ENCODE peak calls at places on chromosomes 7 and 10, in five cellular contexts. One of them, this sample, is unnamed.

GRCh38 chr10:24375510-24375909 is 166.6 kb downstream of the KIAA1217 start:
- DNase-seq in K562: no peak
- DNase-seq in A549: no peak
- DNase-seq in HepG2: no peak
- DNase-seq in GM12878: no peak
- DNase-seq in this sample: no peak

GRCh38 chr7:40516376-40516775 is 381.6 kb downstream of the SUGCT start:
- DNase-seq in K562: no peak
- DNase-seq in HepG2: no peak
- DNase-seq in GM12878: no peak
- DNase-seq in A549: no peak
- DNase-seq in this sample: no peak

GRCh38 chr7:44454348-44454747 is 36.1 kb downstream of the NUDCD3 start:
- DNase-seq in HepG2: no peak
- DNase-seq in K562: no peak
- DNase-seq in A549: no peak
- DNase-seq in GM12878: no peak
- DNase-seq in this sample: no peak

GRCh38 chr7:151381333-151382078 is 28.3 kb downstream of the WDR86 start:
- DNase-seq in K562: no peak
- DNase-seq in GM12878: no peak
- DNase-seq in HepG2: no peak
- DNase-seq in A549: no peak
- DNase-seq in this sample: peak; percentile 85

GRCh38 chr7:34337163-34337562 is 320.9 kb upstream of the NPSR1 start:
- DNase-seq in A549: no peak
- DNase-seq in K562: no peak
- DNase-seq in GM12878: no peak
- DNase-seq in HepG2: no peak
- DNase-seq in this sample: no peak

GRCh38 chr10:44958196-44958896 is 1.3 kb upstream of the RASSF4 start:
- DNase-seq in GM12878: no peak
- DNase-seq in HepG2: no peak
- DNase-seq in A549: no peak
- DNase-seq in K562: no peak
- DNase-seq in this sample: no peak

GRCh38 chr7:76077435-76077834 is 29.5 kb downstream of the MDH2 start:
- DNase-seq in GM12878: no peak
- DNase-seq in A549: no peak
- DNase-seq in HepG2: no peak
- DNase-seq in K562: no peak
- DNase-seq in this sample: no peak

GRCh38 chr10:110525349-110526260 is 27.9 kb downstream of the DUSP5 start:
- DNase-seq in GM12878: no peak
- DNase-seq in K562: no peak
- DNase-seq in HepG2: no peak
- DNase-seq in A549: peak; percentile 63
- DNase-seq in this sample: no peak

GRCh38 chr10:100568937-100569336 is 33.2 kb downstream of the HIF1AN start:
- DNase-seq in GM12878: no peak
- DNase-seq in K562: no peak
- DNase-seq in A549: no peak
- DNase-seq in HepG2: no peak
- DNase-seq in this sample: no peak

GRCh38 chr10:74837750-74838149 is 11.3 kb downstream of the KAT6B start:
- DNase-seq in GM12878: no peak
- DNase-seq in HepG2: no peak
- DNase-seq in K562: no peak
- DNase-seq in A549: no peak
- DNase-seq in this sample: no peak

GRCh38 chr10:62805139-62806092 is 896 bp downstream of the ADO start:
- DNase-seq in HepG2: peak; percentile 43
- DNase-seq in K562: peak; percentile 41
- DNase-seq in A549: peak; percentile 33
- DNase-seq in GM12878: no peak
- DNase-seq in this sample: peak; percentile 66

GRCh38 chr7:154744226-154744860 is 258.6 kb downstream of the PAXIP1 start:
- DNase-seq in K562: peak; percentile 94
- DNase-seq in A549: peak; percentile 21
- DNase-seq in HepG2: no peak
- DNase-seq in GM12878: no peak
- DNase-seq in this sample: peak; percentile 44

GRCh38 chr7:142554555-142555532 is 194.4 kb upstream of the PRSS1 start:
- DNase-seq in HepG2: no peak
- DNase-seq in K562: no peak
- DNase-seq in A549: no peak
- DNase-seq in GM12878: no peak
- DNase-seq in this sample: no peak

GRCh38 chr10:70283445-70284399 is at the start of gene NPFFR1:
- DNase-seq in K562: no peak
- DNase-seq in GM12878: no peak
- DNase-seq in HepG2: no peak
- DNase-seq in A549: no peak
- DNase-seq in this sample: peak; percentile 82

GRCh38 chr10:51363415-51363814 is 289.1 kb downstream of the PRKG1 start:
- DNase-seq in K562: no peak
- DNase-seq in HepG2: no peak
- DNase-seq in GM12878: no peak
- DNase-seq in A549: no peak
- DNase-seq in this sample: no peak

GRCh38 chr7:156722427-156722826 is 81.9 kb downstream of the RNF32 start:
- DNase-seq in HepG2: no peak
- DNase-seq in A549: no peak
- DNase-seq in K562: no peak
- DNase-seq in GM12878: no peak
- DNase-seq in this sample: no peak

GRCh38 chr10:108598320-108598695 is 1325.0 kb downstream of the XPNPEP1 start:
- DNase-seq in GM12878: no peak
- DNase-seq in A549: no peak
- DNase-seq in K562: no peak
- DNase-seq in HepG2: peak; percentile 28
- DNase-seq in this sample: peak; percentile 78

GRCh38 chr10:36671607-36672006 is 453.8 kb upstream of the ANKRD30A start:
- DNase-seq in HepG2: no peak
- DNase-seq in K562: no peak
- DNase-seq in A549: peak; percentile 44
- DNase-seq in GM12878: no peak
- DNase-seq in this sample: no peak

GRCh38 chr7:18494821-18495408 is 634 bp upstream of the HDAC9 start:
- DNase-seq in HepG2: no peak
- DNase-seq in K562: no peak
- DNase-seq in A549: no peak
- DNase-seq in GM12878: no peak
- DNase-seq in this sample: peak; percentile 15

GRCh38 chr7:32921896-32922295 is 30.3 kb upstream of the KBTBD2 start:
- DNase-seq in GM12878: no peak
- DNase-seq in HepG2: no peak
- DNase-seq in A549: no peak
- DNase-seq in K562: no peak
- DNase-seq in this sample: no peak

GRCh38 chr10:69214666-69215131 is 5.4 kb upstream of the HKDC1 start:
- DNase-seq in HepG2: no peak
- DNase-seq in K562: no peak
- DNase-seq in GM12878: no peak
- DNase-seq in A549: no peak
- DNase-seq in this sample: no peak

GRCh38 chr10:30581779-30582380 is 47.7 kb downstream of the LYZL2 start:
- DNase-seq in HepG2: peak; percentile 51
- DNase-seq in K562: peak; percentile 71
- DNase-seq in A549: peak; percentile 72
- DNase-seq in GM12878: no peak
- DNase-seq in this sample: peak; percentile 74

GRCh38 chr7:93719546-93719945 is 145.0 kb upstream of the CALCR start:
- DNase-seq in K562: no peak
- DNase-seq in HepG2: no peak
- DNase-seq in GM12878: no peak
- DNase-seq in A549: peak; percentile 11
- DNase-seq in this sample: no peak

GRCh38 chr7:44713141-44713540 is 35.5 kb upstream of the ZMIZ2 start:
- DNase-seq in GM12878: no peak
- DNase-seq in K562: peak; percentile 8
- DNase-seq in A549: no peak
- DNase-seq in HepG2: no peak
- DNase-seq in this sample: no peak

GRCh38 chr7:128136215-128136597 is 104.9 kb upstream of the LEP start:
- DNase-seq in HepG2: no peak
- DNase-seq in K562: no peak
- DNase-seq in A549: no peak
- DNase-seq in GM12878: no peak
- DNase-seq in this sample: peak; percentile 72

GRCh38 chr10:61283489-61284221 is 169.5 kb downstream of the TMEM26 start:
- DNase-seq in GM12878: no peak
- DNase-seq in A549: no peak
- DNase-seq in K562: no peak
- DNase-seq in HepG2: no peak
- DNase-seq in this sample: no peak

GRCh38 chr7:128201690-128202085 is 39.4 kb upstream of the LEP start:
- DNase-seq in GM12878: no peak
- DNase-seq in HepG2: no peak
- DNase-seq in A549: no peak
- DNase-seq in K562: no peak
- DNase-seq in this sample: no peak

GRCh38 chr7:33070277-33070676 is 7.7 kb upstream of the NT5C3A start:
- DNase-seq in GM12878: no peak
- DNase-seq in HepG2: no peak
- DNase-seq in K562: no peak
- DNase-seq in A549: no peak
- DNase-seq in this sample: no peak

GRCh38 chr10:28294809-28295208 is 8.1 kb downstream of the MPP7 start:
- DNase-seq in HepG2: no peak
- DNase-seq in K562: no peak
- DNase-seq in GM12878: no peak
- DNase-seq in A549: no peak
- DNase-seq in this sample: peak; percentile 15

GRCh38 chr10:113441871-113442270 is 111.0 kb upstream of the HABP2 start:
- DNase-seq in GM12878: no peak
- DNase-seq in A549: no peak
- DNase-seq in K562: no peak
- DNase-seq in HepG2: no peak
- DNase-seq in this sample: no peak

GRCh38 chr10:69703766-69704191 is 73.7 kb downstream of the FAM241B start:
- DNase-seq in K562: no peak
- DNase-seq in A549: peak; percentile 17
- DNase-seq in GM12878: no peak
- DNase-seq in HepG2: no peak
- DNase-seq in this sample: no peak

GRCh38 chr7:25926009-25926408 is 226.0 kb upstream of the NFE2L3 start:
- DNase-seq in K562: no peak
- DNase-seq in A549: no peak
- DNase-seq in GM12878: no peak
- DNase-seq in HepG2: peak; percentile 10
- DNase-seq in this sample: no peak

GRCh38 chr10:62545667-62546066 is 171.5 kb downstream of the ZNF365 start:
- DNase-seq in HepG2: no peak
- DNase-seq in A549: no peak
- DNase-seq in GM12878: no peak
- DNase-seq in K562: no peak
- DNase-seq in this sample: no peak

GRCh38 chr10:103641326-103641725 is 147.8 kb downstream of the NEURL1 start:
- DNase-seq in GM12878: no peak
- DNase-seq in HepG2: no peak
- DNase-seq in K562: no peak
- DNase-seq in A549: no peak
- DNase-seq in this sample: no peak

GRCh38 chr10:76922666-76923065 is 714.9 kb downstream of the KCNMA1 start:
- DNase-seq in GM12878: no peak
- DNase-seq in K562: no peak
- DNase-seq in HepG2: no peak
- DNase-seq in A549: no peak
- DNase-seq in this sample: no peak

GRCh38 chr10:753530-753929 is 64.1 kb upstream of the DIP2C start:
- DNase-seq in HepG2: no peak
- DNase-seq in K562: no peak
- DNase-seq in A549: no peak
- DNase-seq in GM12878: no peak
- DNase-seq in this sample: no peak

GRCh38 chr10:132303361-132304115 is 4.2 kb downstream of the STK32C start:
- DNase-seq in A549: no peak
- DNase-seq in HepG2: no peak
- DNase-seq in GM12878: no peak
- DNase-seq in K562: no peak
- DNase-seq in this sample: no peak

GRCh38 chr10:47454294-47455058 is 29.4 kb downstream of the ANXA8 start:
- DNase-seq in GM12878: no peak
- DNase-seq in A549: no peak
- DNase-seq in K562: no peak
- DNase-seq in HepG2: no peak
- DNase-seq in this sample: no peak

GRCh38 chr10:11727563-11727962 is 14.6 kb upstream of the ECHDC3 start:
- DNase-seq in A549: no peak
- DNase-seq in GM12878: no peak
- DNase-seq in K562: no peak
- DNase-seq in HepG2: no peak
- DNase-seq in this sample: no peak
- TF ChIP-seq JUNB in A549: no peak
- TF ChIP-seq JUNB in GM12878: no peak
- TF ChIP-seq JUNB in K562: no peak
- TF ChIP-seq JUNB in HepG2: no peak
- TF ChIP-seq JUNB in this sample: no peak

GRCh38 chr10:99234067-99234738 is 1.4 kb downstream of the HPSE2 start:
- DNase-seq in A549: peak; percentile 24
- DNase-seq in K562: no peak
- DNase-seq in HepG2: no peak
- DNase-seq in GM12878: peak; percentile 17
- DNase-seq in this sample: peak; percentile 78
- TF ChIP-seq JUNB in A549: no peak
- TF ChIP-seq JUNB in K562: no peak
- TF ChIP-seq JUNB in HepG2: no peak
- TF ChIP-seq JUNB in GM12878: no peak
- TF ChIP-seq JUNB in this sample: no peak

GRCh38 chr10:71531485-71532446 is 135.0 kb downstream of the CDH23 start:
- DNase-seq in A549: no peak
- DNase-seq in GM12878: no peak
- DNase-seq in K562: no peak
- DNase-seq in HepG2: no peak
- DNase-seq in this sample: no peak
- TF ChIP-seq JUNB in A549: no peak
- TF ChIP-seq JUNB in GM12878: no peak
- TF ChIP-seq JUNB in K562: no peak
- TF ChIP-seq JUNB in HepG2: no peak
- TF ChIP-seq JUNB in this sample: no peak

GRCh38 chr7:80699656-80700318 is 61.3 kb downstream of the CD36 start:
- DNase-seq in GM12878: no peak
- DNase-seq in K562: no peak
- DNase-seq in A549: no peak
- DNase-seq in HepG2: no peak
- DNase-seq in this sample: no peak

GRCh38 chr7:80703272-80703671 is 64.8 kb downstream of the CD36 start:
- DNase-seq in HepG2: no peak
- DNase-seq in K562: no peak
- DNase-seq in A549: no peak
- DNase-seq in GM12878: no peak
- DNase-seq in this sample: no peak

GRCh38 chr7:80699030-80699638 is 60.7 kb downstream of the CD36 start:
- DNase-seq in HepG2: peak; percentile 25
- DNase-seq in A549: peak; percentile 66
- DNase-seq in K562: peak; percentile 23
- DNase-seq in GM12878: no peak
- DNase-seq in this sample: peak; percentile 77
- TF ChIP-seq JUNB in HepG2: no peak
- TF ChIP-seq JUNB in A549: no peak
- TF ChIP-seq JUNB in K562: no peak
- TF ChIP-seq JUNB in GM12878: no peak
- TF ChIP-seq JUNB in this sample: no peak